ENCODE peak calls at places on chromosomes 12 and 14, in four cellular contexts. X is AG09309, W is upper lobe of right lung, H is bronchial epithelial cell. K is an unnamed sample.

GRCh38 chr12:27335364-27336145 is 2.9 kb downstream of the BMAL2 start:
- DNase-seq in X (no peak), W (no peak), H (peak; percentile 89), K (no peak)

GRCh38 chr12:52063081-52063985 is 6.4 kb upstream of the ATG101 start:
- DNase-seq in X (no peak), W (no peak), H (no peak), K (no peak)

GRCh38 chr12:56593909-56594621 is 36.1 kb downstream of the BAZ2A start:
- DNase-seq in X (no peak), W (peak; percentile 68), H (peak; percentile 65), K (peak; percentile 80)

GRCh38 chr14:28242895-28243294 is 523.7 kb upstream of the FOXG1 start:
- DNase-seq in X (no peak), W (no peak), H (no peak), K (no peak)

GRCh38 chr12:3252416-3252815 is 175.2 kb downstream of the TSPAN9 start:
- DNase-seq in X (no peak), W (no peak), H (no peak), K (peak; percentile 75)

GRCh38 chr12:63150255-63151060 is 543 bp downstream of the AVPR1A start:
- DNase-seq in X (no peak), W (peak; percentile 64), H (no peak), K (no peak)

GRCh38 chr12:40149673-40150260 is 43.9 kb upstream of the SLC2A13 start:
- DNase-seq in X (no peak), W (no peak), H (peak; percentile 60), K (no peak)

GRCh38 chr14:89540009-89540829 is 123.2 kb upstream of the FOXN3 start:
- DNase-seq in X (no peak), W (no peak), H (peak; percentile 17), K (peak; percentile 15)

GRCh38 chr14:89586258-89587127 is 169.5 kb upstream of the FOXN3 start:
- DNase-seq in X (no peak), W (no peak), H (no peak), K (no peak)

GRCh38 chr12:58491296-58491695 is 429.0 kb downstream of the LRIG3 start:
- DNase-seq in X (no peak), W (no peak), H (peak; percentile 68), K (peak; percentile 88)

GRCh38 chr14:70073924-70074566 is 114.7 kb downstream of the SLC8A3 start:
- DNase-seq in X (no peak), W (peak; percentile 71), H (peak; percentile 69), K (peak; percentile 54)

GRCh38 chr12:62928632-62929031 is 6.3 kb downstream of the PPM1H start:
- DNase-seq in X (no peak), W (no peak), H (no peak), K (no peak)

GRCh38 chr12:31471823-31472222 is 119.1 kb downstream of the DENND5B start:
- DNase-seq in X (no peak), W (no peak), H (peak; percentile 11), K (no peak)

GRCh38 chr12:52381206-52381605 is 4.2 kb downstream of the KRT84 start:
- DNase-seq in X (no peak), W (peak; percentile 28), H (no peak), K (no peak)

GRCh38 chr14:93729993-93730392 is 58.3 kb downstream of the PRIMA1 start:
- DNase-seq in X (no peak), W (no peak), H (no peak), K (no peak)

GRCh38 chr12:72075401-72075800 is 136.8 kb downstream of the TPH2 start:
- DNase-seq in X (no peak), W (no peak), H (no peak), K (no peak)

GRCh38 chr14:77376771-77377501 is at the start of the genes SAMD15 and TMED8:
- DNase-seq in X (peak; percentile 47), W (peak; percentile 93), H (peak; percentile 77), K (peak; percentile 81)

GRCh38 chr12:2617365-2617764 is 177.4 kb upstream of the FKBP4 start:
- DNase-seq in X (no peak), W (no peak), H (no peak), K (no peak)

GRCh38 chr14:34628681-34629135 is 1.2 kb downstream of the SNX6 start:
- DNase-seq in X (no peak), W (no peak), H (no peak), K (peak; percentile 32)

GRCh38 chr12:4894019-4894418 is 15.7 kb upstream of the KCNA1 start:
- DNase-seq in X (no peak), W (no peak), H (no peak), K (no peak)

GRCh38 chr14:61454545-61454944 is 133.2 kb downstream of the PRKCH start:
- DNase-seq in X (no peak), W (no peak), H (no peak), K (no peak)

GRCh38 chr14:56678838-56679237 is 99.2 kb downstream of the TMEM260 start:
- DNase-seq in X (no peak), W (no peak), H (no peak), K (no peak)

GRCh38 chr14:52911904-52912303 is 38.9 kb downstream of the FERMT2 start:
- DNase-seq in X (no peak), W (no peak), H (no peak), K (no peak)

GRCh38 chr14:100679707-100680438 is 46.8 kb upstream of the DLK1 start:
- DNase-seq in X (peak; percentile 79), W (no peak), H (no peak), K (peak; percentile 85)
- TF ChIP-seq CTCF in X (peak; percentile 59), W (no peak), H (no peak), K (peak; percentile 52)

GRCh38 chr12:684416-684815 is 21.2 kb upstream of the NINJ2 start:
- DNase-seq in X (no peak), W (no peak), H (no peak), K (no peak)
- H3K4me3 ChIP-seq in X (no peak overlapping the region), W (no peak overlapping the region), H (no peak overlapping the region), K (no peak overlapping the region)

GRCh38 chr14:75259510-75259855 is 19.1 kb upstream of the FOS start:
- DNase-seq in X (no peak), W (no peak), H (peak; percentile 36), K (peak; percentile 62)
- TF ChIP-seq CTCF in X (peak; percentile 30), W (peak; percentile 12), H (no peak), K (peak; percentile 42)

GRCh38 chr12:98456583-98457573 is 58.5 kb upstream of the TMPO start:
- DNase-seq in X (no peak), W (peak; percentile 85), H (no peak), K (peak; percentile 31)
- H3K4me3 ChIP-seq in X (peak overlapping the region; percentile 21), W (peak overlapping the region; percentile 50), H (peak overlapping the region; percentile 41), K (peak overlapping the region; percentile 46)

GRCh38 chr12:116266220-116266619 is 11.3 kb downstream of the MED13L start:
- DNase-seq in X (no peak), W (no peak), H (peak; percentile 47), K (peak; percentile 22)
- TF ChIP-seq CTCF in X (no peak), W (no peak), H (peak; percentile 22), K (peak; percentile 21)

GRCh38 chr12:21577516-21577915 is 27.1 kb downstream of the GYS2 start:
- DNase-seq in X (no peak), W (no peak), H (no peak), K (no peak)
- H3K4me3 ChIP-seq in X (no peak overlapping the region), W (no peak overlapping the region), H (no peak overlapping the region), K (no peak overlapping the region)